ENCODE peak calls at places on chromosome 1, in seven cellular contexts. One of them, this sample, is unnamed.

GRCh38 chr1:58180537-58180936 is 366.0 kb downstream of the OMA1 start:
- DNase-seq in A549: no peak
- DNase-seq in T-helper 9 cell: no peak
- DNase-seq in EH: no peak
- DNase-seq in NCI-H187: no peak
- DNase-seq in ELR: no peak
- DNase-seq in ACHN: no peak
- DNase-seq in this sample: no peak

GRCh38 chr1:191993549-191993948 is 164.7 kb upstream of the RGS18 start:
- DNase-seq in A549: peak; percentile 19
- DNase-seq in T-helper 9 cell: no peak
- DNase-seq in EH: no peak
- DNase-seq in NCI-H187: no peak
- DNase-seq in ELR: peak; percentile 51
- DNase-seq in ACHN: peak; percentile 41
- DNase-seq in this sample: peak; percentile 45

GRCh38 chr1:25540750-25541350 is 2.6 kb upstream of the LDLRAP1 start:
- DNase-seq in A549: no peak
- DNase-seq in T-helper 9 cell: no peak
- DNase-seq in EH: no peak
- DNase-seq in NCI-H187: no peak
- DNase-seq in ELR: no peak
- DNase-seq in ACHN: no peak
- DNase-seq in this sample: no peak

GRCh38 chr1:175885247-175885646 is 141.9 kb upstream of the TNR start:
- DNase-seq in A549: no peak
- DNase-seq in T-helper 9 cell: no peak
- DNase-seq in EH: peak; percentile 69
- DNase-seq in NCI-H187: no peak
- DNase-seq in ELR: no peak
- DNase-seq in ACHN: no peak
- DNase-seq in this sample: no peak

GRCh38 chr1:8423134-8423701 is 105.3 kb downstream of the SLC45A1 start:
- DNase-seq in A549: no peak
- DNase-seq in T-helper 9 cell: peak; percentile 38
- DNase-seq in EH: peak; percentile 46
- DNase-seq in NCI-H187: no peak
- DNase-seq in ELR: peak; percentile 40
- DNase-seq in ACHN: no peak
- DNase-seq in this sample: peak; percentile 25

GRCh38 chr1:23376890-23377811 is 7.5 kb upstream of the ZNF436 start:
- DNase-seq in A549: peak; percentile 91
- DNase-seq in T-helper 9 cell: no peak
- DNase-seq in EH: peak; percentile 90
- DNase-seq in NCI-H187: no peak
- DNase-seq in ELR: peak; percentile 94
- DNase-seq in ACHN: peak; percentile 23
- DNase-seq in this sample: peak; percentile 73

GRCh38 chr1:150272379-150272840 is at the start of gene C1orf54:
- DNase-seq in A549: no peak
- DNase-seq in T-helper 9 cell: no peak
- DNase-seq in EH: peak; percentile 76
- DNase-seq in NCI-H187: no peak
- DNase-seq in ELR: peak; percentile 55
- DNase-seq in ACHN: peak; percentile 27
- DNase-seq in this sample: no peak

GRCh38 chr1:93703649-93704048 is 22.0 kb upstream of the BCAR3 start:
- DNase-seq in A549: peak; percentile 82
- DNase-seq in T-helper 9 cell: no peak
- DNase-seq in EH: no peak
- DNase-seq in NCI-H187: no peak
- DNase-seq in ELR: peak; percentile 74
- DNase-seq in ACHN: no peak
- DNase-seq in this sample: no peak

GRCh38 chr1:117034791-117035290 is 25.3 kb upstream of the TTF2 start:
- DNase-seq in A549: no peak
- DNase-seq in T-helper 9 cell: no peak
- DNase-seq in EH: no peak
- DNase-seq in NCI-H187: no peak
- DNase-seq in ELR: no peak
- DNase-seq in ACHN: no peak
- DNase-seq in this sample: no peak

GRCh38 chr1:5982868-5983267 is 9.4 kb downstream of the NPHP4 start:
- DNase-seq in A549: peak; percentile 30
- DNase-seq in T-helper 9 cell: no peak
- DNase-seq in EH: no peak
- DNase-seq in NCI-H187: no peak
- DNase-seq in ELR: no peak
- DNase-seq in ACHN: no peak
- DNase-seq in this sample: no peak

GRCh38 chr1:115428676-115429075 is 90.6 kb upstream of the NGF start:
- DNase-seq in A549: no peak
- DNase-seq in T-helper 9 cell: no peak
- DNase-seq in EH: peak; percentile 67
- DNase-seq in NCI-H187: no peak
- DNase-seq in ELR: peak; percentile 80
- DNase-seq in ACHN: no peak
- DNase-seq in this sample: no peak

GRCh38 chr1:9442266-9442846 is 96.9 kb upstream of the SLC25A33 start:
- DNase-seq in A549: no peak
- DNase-seq in T-helper 9 cell: no peak
- DNase-seq in EH: peak; percentile 73
- DNase-seq in NCI-H187: no peak
- DNase-seq in ELR: peak; percentile 28
- DNase-seq in ACHN: no peak
- DNase-seq in this sample: no peak

GRCh38 chr1:10960954-10961833 is 51.3 kb upstream of the TARDBP start:
- DNase-seq in A549: peak; percentile 70
- DNase-seq in T-helper 9 cell: peak; percentile 76
- DNase-seq in EH: peak; percentile 70
- DNase-seq in NCI-H187: peak; percentile 75
- DNase-seq in ELR: peak; percentile 78
- DNase-seq in ACHN: peak; percentile 70
- DNase-seq in this sample: peak; percentile 88

GRCh38 chr1:54137532-54138061 is 15.2 kb downstream of the CDCP2 start:
- DNase-seq in A549: no peak
- DNase-seq in T-helper 9 cell: no peak
- DNase-seq in EH: peak; percentile 87
- DNase-seq in NCI-H187: no peak
- DNase-seq in ELR: no peak
- DNase-seq in ACHN: no peak
- DNase-seq in this sample: no peak

GRCh38 chr1:95984975-95985374 is 736.6 kb upstream of the PTBP2 start:
- DNase-seq in A549: no peak
- DNase-seq in T-helper 9 cell: no peak
- DNase-seq in EH: no peak
- DNase-seq in NCI-H187: no peak
- DNase-seq in ELR: no peak
- DNase-seq in ACHN: no peak
- DNase-seq in this sample: no peak

GRCh38 chr1:115329965-115330364 is 8.1 kb downstream of the NGF start:
- DNase-seq in A549: no peak
- DNase-seq in T-helper 9 cell: no peak
- DNase-seq in EH: peak; percentile 94
- DNase-seq in NCI-H187: no peak
- DNase-seq in ELR: peak; percentile 51
- DNase-seq in ACHN: no peak
- DNase-seq in this sample: no peak

GRCh38 chr1:154863702-154864174 is 6.3 kb downstream of the KCNN3 start:
- DNase-seq in A549: peak; percentile 72
- DNase-seq in T-helper 9 cell: peak; percentile 19
- DNase-seq in EH: peak; percentile 75
- DNase-seq in NCI-H187: no peak
- DNase-seq in ELR: peak; percentile 86
- DNase-seq in ACHN: peak; percentile 60
- DNase-seq in this sample: peak; percentile 66

GRCh38 chr1:34113887-34114286 is 51.1 kb downstream of the CSMD2 start:
- DNase-seq in A549: peak; percentile 9
- DNase-seq in T-helper 9 cell: no peak
- DNase-seq in EH: peak; percentile 27
- DNase-seq in NCI-H187: no peak
- DNase-seq in ELR: peak; percentile 11
- DNase-seq in ACHN: peak; percentile 6
- DNase-seq in this sample: peak; percentile 32

GRCh38 chr1:156149374-156150106 is 3.8 kb upstream of the SEMA4A start:
- DNase-seq in A549: no peak
- DNase-seq in T-helper 9 cell: no peak
- DNase-seq in EH: no peak
- DNase-seq in NCI-H187: no peak
- DNase-seq in ELR: no peak
- DNase-seq in ACHN: no peak
- DNase-seq in this sample: no peak

GRCh38 chr1:180524160-180524914 is 22.0 kb upstream of the ACBD6 start:
- DNase-seq in A549: no peak
- DNase-seq in T-helper 9 cell: no peak
- DNase-seq in EH: no peak
- DNase-seq in NCI-H187: no peak
- DNase-seq in ELR: no peak
- DNase-seq in ACHN: no peak
- DNase-seq in this sample: no peak

GRCh38 chr1:44416408-44416807 is 11.4 kb downstream of the RNF220 start:
- DNase-seq in A549: no peak
- DNase-seq in T-helper 9 cell: no peak
- DNase-seq in EH: no peak
- DNase-seq in NCI-H187: no peak
- DNase-seq in ELR: no peak
- DNase-seq in ACHN: no peak
- DNase-seq in this sample: no peak

GRCh38 chr1:155893389-155894142 is 17.6 kb downstream of the RIT1 start:
- DNase-seq in A549: peak; percentile 75
- DNase-seq in T-helper 9 cell: no peak
- DNase-seq in EH: peak; percentile 95
- DNase-seq in NCI-H187: no peak
- DNase-seq in ELR: peak; percentile 95
- DNase-seq in ACHN: peak; percentile 66
- DNase-seq in this sample: no peak

GRCh38 chr1:203450016-203450415 is 25.6 kb upstream of the PRELP start:
- DNase-seq in A549: no peak
- DNase-seq in T-helper 9 cell: no peak
- DNase-seq in EH: peak; percentile 63
- DNase-seq in NCI-H187: no peak
- DNase-seq in ELR: no peak
- DNase-seq in ACHN: no peak
- DNase-seq in this sample: no peak

This sample was measured in HT-29.